ENCODE peak calls at places on chromosomes 2 and 18, in six cellular contexts. L, Q, P, M, E and Z are unnamed samples.

GRCh38 chr2:166239548-166239947 is 111.7 kb upstream of the SCN1A start:
- DNase-seq in L (no peak), Q (no peak), P (no peak), M (no peak), E (no peak), Z (peak)

GRCh38 chr2:31397099-31397498 is 17.4 kb downstream of the XDH start:
- DNase-seq in L (no peak), Q (no peak), P (peak), M (no peak), E (no peak), Z (no peak)

GRCh38 chr18:54647176-54647575 is 56.1 kb downstream of the DYNAP start:
- DNase-seq in L (peak), Q (no peak), P (no peak), M (no peak), E (no peak), Z (no peak)

GRCh38 chr2:86019121-86019520 is 86.6 kb downstream of the POLR1A start:
- DNase-seq in L (no peak), Q (no peak), P (no peak), M (no peak), E (no peak), Z (no peak)

GRCh38 chr18:79965119-79965902 is 868 bp downstream of the HSBP1L1 start:
- DNase-seq in L (peak), Q (no peak), P (peak), M (no peak), E (no peak), Z (no peak)

GRCh38 chr2:188079176-188079575 is 212.5 kb upstream of the GULP1 start:
- DNase-seq in L (no peak), Q (no peak), P (no peak), M (no peak), E (no peak), Z (no peak)

GRCh38 chr2:121588357-121588756 is 57.7 kb downstream of the RNU4ATAC start:
- DNase-seq in L (no peak), Q (no peak), P (no peak), M (no peak), E (no peak), Z (no peak)

GRCh38 chr2:96527990-96528679 is 8.4 kb upstream of the ARID5A start:
- DNase-seq in L (no peak), Q (no peak), P (no peak), M (no peak), E (no peak), Z (no peak)

GRCh38 chr18:67308819-67309218 is 207.7 kb downstream of the DSEL start:
- DNase-seq in L (no peak), Q (no peak), P (no peak), M (no peak), E (no peak), Z (no peak)

GRCh38 chr2:191051825-191052778 is 38.1 kb upstream of the STAT1 start:
- DNase-seq in L (peak), Q (no peak), P (no peak), M (peak), E (peak), Z (no peak)

GRCh38 chr2:196926562-196927317 is at the start of gene PGAP1:
- DNase-seq in L (peak), Q (peak), P (peak), M (peak), E (peak), Z (peak)
- TF ChIP-seq POLR2A in L (peak), Q (peak), P (no peak), M (peak), E (peak), Z (peak)

GRCh38 chr2:213281156-213281555 is 3.1 kb upstream of the SPAG16 start:
- DNase-seq in L (no peak), Q (no peak), P (no peak), M (no peak), E (no peak), Z (no peak)

GRCh38 chr2:213288913-213289700 is 4.8 kb downstream of the SPAG16 start:
- DNase-seq in L (no peak), Q (no peak), P (peak), M (no peak), E (no peak), Z (no peak)

GRCh38 chr2:213279961-213280360 is 4.3 kb upstream of the SPAG16 start:
- DNase-seq in L (no peak), Q (no peak), P (no peak), M (no peak), E (peak), Z (no peak)

GRCh38 chr2:213285404-213285803 is 1.1 kb downstream of the SPAG16 start:
- DNase-seq in L (no peak), Q (no peak), P (no peak), M (no peak), E (no peak), Z (no peak)

GRCh38 chr2:213284105-213285090 is at the start of gene SPAG16:
- DNase-seq in L (peak), Q (peak), P (peak), M (peak), E (peak), Z (peak)
- TF ChIP-seq POLR2A in L (peak), Q (peak), P (no peak), M (no peak), E (no peak), Z (peak)

GRCh38 chr2:241617431-241618154 is 19.4 kb downstream of the THAP4 start:
- DNase-seq in L (no peak), Q (no peak), P (no peak), M (no peak), E (no peak), Z (no peak)
- TF ChIP-seq POLR2A in L (no peak), Q (peak), P (no peak), M (no peak), E (no peak), Z (no peak)

GRCh38 chr2:99337164-99337930 is at the start of gene EIF5B:
- DNase-seq in L (peak), Q (peak), P (peak), M (peak), E (peak), Z (peak)
- TF ChIP-seq POLR2A in L (peak), Q (peak), P (no peak), M (peak), E (peak), Z (peak)

GRCh38 chr2:37231251-37232130 is at the start of the genes CEBPZ and NDUFAF7:
- DNase-seq in L (peak), Q (peak), P (peak), M (peak), E (peak), Z (peak)
- TF ChIP-seq POLR2A in L (peak), Q (peak), P (no peak), M (peak), E (peak), Z (peak)

DNA sequence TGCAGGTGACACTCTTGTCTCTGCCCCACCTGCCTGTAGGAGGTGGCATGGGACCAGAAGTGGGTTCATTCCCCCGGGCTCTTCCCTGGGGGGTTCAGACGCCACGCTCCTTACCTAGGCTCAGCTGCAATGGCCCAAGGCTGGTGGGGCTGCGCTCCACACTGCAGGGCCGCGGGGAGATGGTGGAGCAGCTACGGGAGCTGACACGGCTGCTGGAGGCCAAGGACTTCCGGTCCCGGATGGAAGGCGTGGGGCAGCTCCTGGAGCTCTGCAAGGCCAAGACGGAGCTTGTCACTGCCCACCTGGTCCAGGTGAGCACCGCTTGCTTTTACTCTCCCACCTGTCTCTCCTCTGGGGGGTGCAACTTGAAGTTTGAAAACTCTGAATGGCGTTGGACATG is 39.0 kb downstream of the PCARE start:
- DNase-seq in L (no peak), Q (no peak), P (no peak), M (no peak), E (no peak), Z (no peak)
- TF ChIP-seq POLR2A in L (no peak), Q (no peak), P (no peak), M (no peak), E (no peak), Z (no peak)

DNA sequence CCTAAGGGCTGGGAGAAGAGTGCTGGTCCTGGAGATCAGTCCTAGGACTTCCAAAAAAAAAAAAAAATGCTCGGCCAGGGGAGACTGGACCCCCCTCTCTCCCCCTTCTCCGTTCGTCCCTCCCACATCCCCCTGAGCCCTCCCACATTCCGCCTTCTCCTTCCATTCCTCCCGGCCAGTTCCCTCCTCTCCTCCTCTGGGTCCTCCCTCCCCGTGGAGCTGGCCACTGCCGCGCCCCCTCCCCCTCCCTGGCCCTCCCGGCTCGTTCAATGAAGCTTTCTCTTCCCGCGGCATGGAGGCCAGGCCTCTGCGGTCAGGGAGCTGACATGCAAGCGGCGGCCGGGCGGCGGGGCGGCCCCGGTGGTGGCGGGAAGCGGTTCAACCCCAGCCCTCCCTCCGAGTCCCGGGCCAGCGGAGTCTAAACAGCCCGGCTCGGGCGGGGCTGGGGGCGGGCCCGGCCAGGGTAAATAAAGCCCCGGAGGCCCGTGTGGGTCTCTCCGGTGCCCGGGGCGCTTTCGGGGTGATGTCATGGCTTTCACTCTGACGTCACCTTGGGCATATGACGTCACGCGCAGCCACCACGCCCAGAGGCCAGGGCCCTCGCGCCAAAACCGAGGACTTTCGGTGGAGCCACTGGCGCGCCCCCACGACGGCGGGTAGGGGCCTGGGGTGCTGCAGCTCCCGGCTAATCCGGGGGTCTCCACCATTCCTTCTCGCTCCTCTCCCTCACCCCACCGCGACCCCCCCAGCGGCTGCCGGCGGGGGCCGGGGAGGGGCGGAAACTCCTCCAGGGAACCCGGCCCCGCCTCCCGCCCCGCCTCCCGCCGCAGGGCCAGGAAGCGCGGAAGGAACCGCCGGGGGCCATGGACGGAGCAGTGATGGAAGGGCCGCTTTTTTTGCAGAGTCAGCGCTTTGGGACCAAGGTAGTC is at the start of the genes DOK1 and LOXL3:
- DNase-seq in L (peak), Q (peak), P (peak), M (peak), E (peak), Z (peak)
- TF ChIP-seq POLR2A in L (no peak), Q (peak), P (no peak), M (no peak), E (no peak), Z (peak)

DNA sequence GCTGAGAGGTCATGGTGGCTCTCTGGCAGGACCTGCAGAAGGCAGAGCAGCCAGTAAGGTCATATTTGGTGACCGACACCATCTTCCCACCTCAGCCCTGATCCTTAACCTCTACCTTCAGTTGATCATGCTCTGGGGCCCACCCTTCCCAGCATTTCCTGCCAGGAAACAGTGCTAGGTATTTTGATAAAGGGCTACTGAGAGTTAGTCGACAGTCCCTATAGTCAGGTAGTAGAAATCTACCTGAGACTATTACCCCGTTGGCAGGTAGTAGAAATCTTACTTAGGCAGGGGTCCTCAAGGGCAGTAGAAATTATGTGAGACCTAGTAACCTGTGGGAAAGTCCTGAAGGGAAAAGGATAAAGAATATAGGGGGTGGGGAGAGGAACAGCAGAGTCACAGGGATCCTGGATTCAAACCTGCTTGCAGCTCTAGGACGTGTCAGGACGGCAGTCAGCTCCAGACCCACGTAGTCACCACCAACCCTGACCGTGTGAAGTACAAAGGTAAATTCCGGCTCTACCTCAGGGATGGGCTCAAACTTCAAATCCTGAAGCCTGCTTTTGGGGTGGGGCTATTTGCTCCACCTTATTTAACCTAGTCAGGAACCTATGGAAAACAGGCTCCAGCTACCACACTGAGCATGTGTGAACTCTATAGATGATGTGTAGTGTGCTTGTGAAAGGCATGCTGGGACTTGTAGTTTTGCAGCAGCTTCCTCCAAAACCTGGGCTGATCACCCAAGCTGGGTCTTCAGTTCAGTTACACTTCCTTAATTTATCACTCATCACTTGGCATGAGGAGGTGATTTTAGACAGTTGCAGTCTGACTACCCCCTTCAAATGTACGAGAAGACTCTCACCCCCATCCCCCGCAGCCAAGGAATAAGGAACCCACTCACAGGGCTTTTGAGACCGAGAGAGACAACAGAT is at the start of gene DQX1:
- DNase-seq in L (peak), Q (no peak), P (no peak), M (no peak), E (no peak), Z (no peak)
- TF ChIP-seq POLR2A in L (peak), Q (peak), P (no peak), M (peak), E (no peak), Z (no peak)